ENCODE peak calls at places on chromosome 10, in four cellular contexts. J, Q, L and E are unnamed samples.

GRCh38 chr10:47165168-47165710 is 134.8 kb upstream of the GDF10 start:
- DNase-seq in Q (no peak), J (no peak), L (no peak), E (no peak)

GRCh38 chr10:69761320-69761719 is 40.4 kb upstream of the COL13A1 start:
- DNase-seq in Q (no peak), L (no peak), J (no peak), E (no peak)

GRCh38 chr10:77236029-77236428 is 401.6 kb downstream of the KCNMA1 start:
- DNase-seq in Q (no peak), L (no peak), J (no peak), E (no peak)

GRCh38 chr10:47326306-47326926 is 4.2 kb downstream of the GDF2 start:
- DNase-seq in L (no peak), Q (no peak), J (peak; percentile 35), E (no peak)

GRCh38 chr10:128896183-128896805 is 570.7 kb upstream of the MGMT start:
- DNase-seq in J (no peak), Q (no peak), L (no peak), E (no peak)

GRCh38 chr10:77313066-77313750 is 324.4 kb downstream of the KCNMA1 start:
- DNase-seq in J (no peak), Q (no peak), L (no peak), E (no peak)

GRCh38 chr10:129440247-129440646 is 26.8 kb upstream of the MGMT start:
- DNase-seq in L (no peak), J (no peak), Q (no peak), E (no peak)

GRCh38 chr10:31586708-31587107 is 267.7 kb downstream of the ZEB1 start:
- DNase-seq in Q (no peak), L (no peak), J (no peak), E (no peak)

GRCh38 chr10:50432206-50432605 is 180.9 kb upstream of the ASAH2 start:
- DNase-seq in J (no peak), L (no peak), Q (no peak), E (no peak)

GRCh38 chr10:71472912-71473311 is 76.2 kb downstream of the CDH23 start:
- DNase-seq in Q (no peak), J (no peak), L (no peak), E (no peak)

GRCh38 chr10:121956111-121957061 is 18.6 kb downstream of the NSMCE4A start:
- DNase-seq in L (no peak), Q (no peak), J (no peak), E (no peak)

GRCh38 chr10:130401860-130402765 is 265.9 kb downstream of the GLRX3 start:
- DNase-seq in L (no peak), Q (no peak), J (no peak), E (no peak)

GRCh38 chr10:33032354-33033254 is 74.6 kb upstream of the ITGB1 start:
- DNase-seq in J (no peak), L (no peak), Q (no peak), E (no peak)

GRCh38 chr10:126041804-126042231 is 145.5 kb downstream of the FANK1 start:
- DNase-seq in L (peak; percentile 34), J (no peak), Q (peak; percentile 84), E (no peak)

GRCh38 chr10:28975891-28976471 is 298.7 kb downstream of the BAMBI start:
- DNase-seq in Q (no peak), L (no peak), J (no peak), E (no peak)

GRCh38 chr10:3892440-3893101 is 107.6 kb upstream of the KLF6 start:
- DNase-seq in Q (no peak), J (no peak), L (no peak), E (no peak)

GRCh38 chr10:127405221-127405620 is 143.9 kb upstream of the NPS start:
- DNase-seq in Q (no peak), J (no peak), L (no peak), E (no peak)

GRCh38 chr10:31124852-31125251 is 93.2 kb upstream of the ZNF438 start:
- DNase-seq in L (no peak), Q (no peak), J (no peak), E (no peak)

DNA sequence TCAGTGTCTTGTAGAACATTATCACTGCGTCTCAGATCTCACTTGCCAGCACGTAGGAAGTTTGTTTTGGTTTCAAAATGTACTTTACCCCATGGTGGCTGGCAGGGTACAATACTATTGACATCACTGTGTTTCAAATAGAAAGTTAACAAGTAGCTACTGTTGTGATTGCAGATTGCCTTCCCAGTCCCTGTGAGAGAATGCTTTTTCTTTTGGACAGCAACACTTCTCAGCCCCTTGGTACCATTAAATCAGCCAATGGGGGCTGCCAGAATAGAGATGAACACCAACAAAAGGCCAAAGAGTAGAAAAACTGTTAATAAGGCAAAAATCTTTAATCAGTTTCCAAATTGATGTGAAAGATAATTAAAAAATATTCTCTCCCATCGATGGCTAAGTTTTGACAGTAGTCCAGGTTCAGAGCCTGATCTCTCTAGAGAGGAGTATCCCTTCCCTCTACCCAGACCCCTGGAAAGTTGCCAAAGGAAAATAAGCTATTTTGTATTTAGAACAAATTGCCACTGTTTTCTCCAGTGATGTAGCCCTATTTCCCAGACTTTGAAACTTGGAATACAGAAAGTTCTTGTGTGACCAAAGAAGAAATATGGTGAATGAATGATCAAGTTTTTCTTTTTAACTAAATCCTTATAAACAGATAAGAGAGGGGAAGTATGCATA is 34.9 kb downstream of the SMNDC1 start:
- DNase-seq in L (no peak), Q (no peak), J (no peak), E (no peak)
- TF ChIP-seq TEAD4 in L (no peak), Q (no peak), J (no peak), E (no peak)

GRCh38 chr10:17236468-17236886 is 8.4 kb downstream of the VIM start:
- DNase-seq in J (no peak), L (no peak), Q (no peak), E (no peak)
- TF ChIP-seq TEAD4 in J (no peak), L (no peak), Q (no peak), E (no peak)

DNA sequence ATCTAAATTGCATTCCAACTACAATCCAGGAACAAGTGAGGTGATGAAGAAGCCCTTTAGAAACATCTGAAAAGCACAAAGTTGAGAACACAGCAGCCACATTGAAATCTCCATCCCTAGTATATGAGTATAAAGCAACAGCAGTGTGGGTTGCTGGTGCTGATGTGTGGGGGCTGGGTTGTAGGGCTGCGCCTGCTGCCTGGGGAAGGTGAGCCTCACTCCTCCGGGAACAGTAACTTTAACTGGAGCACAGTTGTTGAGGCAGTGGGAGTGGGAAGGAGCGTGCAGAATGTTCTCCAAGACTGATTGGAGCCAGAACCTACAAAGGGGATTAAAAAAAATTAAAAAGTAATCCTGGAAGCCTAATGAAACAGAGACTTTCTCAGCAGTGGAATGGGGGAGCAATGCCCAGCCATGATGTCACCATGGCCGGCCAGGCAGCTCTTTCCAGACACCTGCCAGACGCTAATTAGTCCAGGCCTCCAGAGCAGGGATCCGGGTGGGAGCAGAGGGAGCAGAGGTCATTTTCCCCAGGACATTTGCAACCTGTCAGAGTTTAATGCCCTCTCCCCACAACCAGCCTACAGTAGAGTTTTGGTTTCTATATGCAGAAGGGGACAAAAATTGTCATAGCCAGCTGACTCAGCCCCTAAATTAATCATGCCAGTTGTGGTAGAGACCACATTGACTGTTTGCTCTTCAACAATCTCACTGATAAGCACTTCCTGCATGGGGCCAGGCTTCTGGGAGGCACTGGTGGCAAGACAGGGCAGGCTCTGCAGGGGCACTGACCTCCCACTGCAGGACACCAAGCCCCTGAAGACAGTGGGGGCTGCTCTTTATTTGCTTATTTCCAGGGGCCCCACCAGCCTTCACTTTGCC is 133.0 kb upstream of the ZNF32 start:
- DNase-seq in Q (peak; percentile 64), J (no peak), L (no peak), E (no peak)
- TF ChIP-seq TEAD4 in Q (no peak), J (no peak), L (no peak), E (no peak)

GRCh38 chr10:52283174-52283573 is 30.9 kb upstream of the DKK1 start:
- DNase-seq in Q (no peak), L (no peak), J (no peak), E (no peak)
- TF ChIP-seq TEAD4 in Q (no peak), L (no peak), J (no peak), E (no peak)

GRCh38 chr10:13219685-13220670 is 14.2 kb downstream of the UCMA start:
- DNase-seq in L (peak; percentile 53), J (peak; percentile 75), Q (no peak), E (peak; percentile 63)
- TF ChIP-seq TEAD4 in L (no peak), J (peak; percentile 57), Q (no peak), E (peak; percentile 80)

GRCh38 chr10:114043532-114044250 is at the start of gene ADRB1:
- DNase-seq in L (peak; percentile 80), Q (peak; percentile 82), J (peak; percentile 15), E (no peak)

GRCh38 chr10:114042895-114043531 is 653 bp upstream of the ADRB1 start:
- DNase-seq in Q (peak; percentile 47), J (no peak), L (peak; percentile 64), E (peak; percentile 70)

GRCh38 chr10:114044251-114045070 is 795 bp downstream of the ADRB1 start:
- DNase-seq in L (peak; percentile 33), Q (peak; percentile 55), J (no peak), E (no peak)

GRCh38 chr10:114045738-114046458 is 2.2 kb downstream of the ADRB1 start:
- DNase-seq in L (no peak), J (no peak), Q (no peak), E (no peak)

DNA sequence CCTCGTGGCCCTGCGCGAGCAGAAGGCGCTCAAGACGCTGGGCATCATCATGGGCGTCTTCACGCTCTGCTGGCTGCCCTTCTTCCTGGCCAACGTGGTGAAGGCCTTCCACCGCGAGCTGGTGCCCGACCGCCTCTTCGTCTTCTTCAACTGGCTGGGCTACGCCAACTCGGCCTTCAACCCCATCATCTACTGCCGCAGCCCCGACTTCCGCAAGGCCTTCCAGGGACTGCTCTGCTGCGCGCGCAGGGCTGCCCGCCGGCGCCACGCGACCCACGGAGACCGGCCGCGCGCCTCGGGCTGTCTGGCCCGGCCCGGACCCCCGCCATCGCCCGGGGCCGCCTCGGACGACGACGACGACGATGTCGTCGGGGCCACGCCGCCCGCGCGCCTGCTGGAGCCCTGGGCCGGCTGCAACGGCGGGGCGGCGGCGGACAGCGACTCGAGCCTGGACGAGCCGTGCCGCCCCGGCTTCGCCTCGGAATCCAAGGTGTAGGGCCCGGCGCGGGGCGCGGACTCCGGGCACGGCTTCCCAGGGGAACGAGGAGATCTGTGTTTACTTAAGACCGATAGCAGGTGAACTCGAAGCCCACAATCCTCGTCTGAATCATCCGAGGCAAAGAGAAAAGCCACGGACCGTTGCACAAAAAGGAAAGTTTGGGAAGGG is 1.5 kb downstream of the ADRB1 start:
- DNase-seq in J (no peak), Q (peak; percentile 71), L (peak; percentile 57), E (no peak)
- TF ChIP-seq TEAD4 in J (no peak), Q (no peak), L (no peak), E (no peak)

GRCh38 chr10:98664329-98665042 is 217.8 kb upstream of the HPS1 start:
- DNase-seq in J (peak; percentile 54), Q (peak; percentile 20), L (peak; percentile 47), E (peak; percentile 59)
- TF ChIP-seq TEAD4 in J (no peak), Q (no peak), L (no peak), E (no peak)

GRCh38 chr10:10826125-10826524 is 191.5 kb upstream of the CELF2 start:
- DNase-seq in J (no peak), L (no peak), Q (no peak), E (no peak)

GRCh38 chr10:10833955-10834354 is 183.7 kb upstream of the CELF2 start:
- DNase-seq in L (no peak), Q (no peak), J (no peak), E (no peak)

GRCh38 chr10:10830316-10831061 is 187.2 kb upstream of the CELF2 start:
- DNase-seq in J (no peak), L (no peak), Q (no peak), E (no peak)

DNA sequence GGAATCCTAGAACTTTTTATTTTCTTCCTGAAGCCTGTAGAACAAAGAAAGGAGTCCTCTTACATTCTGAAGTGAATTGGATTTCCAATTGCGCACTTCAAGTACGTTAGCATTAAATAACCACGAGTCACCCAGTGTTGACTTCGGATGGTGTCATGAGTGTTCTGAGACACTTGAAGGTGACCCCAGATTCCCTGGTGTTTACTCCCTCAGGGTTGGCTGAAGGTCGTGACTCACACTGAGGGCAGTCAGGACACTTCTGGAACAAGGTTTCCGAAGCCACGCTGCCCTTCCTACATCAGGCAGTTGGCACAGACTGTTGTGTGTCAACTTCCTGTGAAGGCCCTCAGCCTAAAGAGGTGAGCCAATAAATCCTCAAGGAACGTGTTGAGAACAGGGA is 186.6 kb upstream of the CELF2 start:
- DNase-seq in Q (no peak), L (no peak), J (no peak), E (no peak)
- TF ChIP-seq TEAD4 in Q (no peak), L (no peak), J (no peak), E (no peak)